ENCODE peak calls at places on chromosomes 3 and 15, in five cellular contexts. Z, B, O, L and K are unnamed samples.
A peak's percentile ranks its signal among the peaks of the same experiment; 100 is the strongest.

GRCh38 chr3:114121996-114122709 is 56.7 kb downstream of the DRD3 start:
- DNase-seq in Z (no peak), B (no peak), O (no peak), L (no peak), K (peak; percentile 3)

GRCh38 chr3:50138266-50139230 is 16.6 kb upstream of the SEMA3F start:
- DNase-seq in Z (no peak), B (no peak), O (peak; percentile 53), L (peak; percentile 85), K (peak; percentile 69)

GRCh38 chr15:70383856-70384255 is 286.1 kb upstream of the TLE3 start:
- DNase-seq in Z (no peak), B (no peak), O (no peak), L (no peak), K (no peak)

GRCh38 chr3:127628788-127629456 is at the start of gene PODXL2:
- DNase-seq in Z (peak; percentile 77), B (peak; percentile 55), O (peak; percentile 84), L (peak; percentile 69), K (peak; percentile 67)

GRCh38 chr15:51669381-51669780 is 11.9 kb upstream of the SCG3 start:
- DNase-seq in Z (no peak), B (no peak), O (no peak), L (no peak), K (no peak)

GRCh38 chr15:78840661-78841060 is 29.4 kb upstream of the ADAMTS7 start:
- DNase-seq in Z (peak; percentile 54), B (no peak), O (no peak), L (peak; percentile 40), K (no peak)

GRCh38 chr15:28140062-28140461 is 40.9 kb upstream of the OCA2 start:
- DNase-seq in Z (no peak), B (no peak), O (no peak), L (no peak), K (no peak)

GRCh38 chr3:177465243-177465642 is 268.0 kb upstream of the TBL1XR1 start:
- DNase-seq in Z (no peak), B (peak; percentile 59), O (peak; percentile 68), L (no peak), K (peak; percentile 27)

GRCh38 chr3:38653685-38654537 is 4.4 kb upstream of the SCN5A start:
- DNase-seq in Z (no peak), B (no peak), O (no peak), L (no peak), K (no peak)

GRCh38 chr3:35596611-35597010 is 42.7 kb upstream of the ARPP21 start:
- DNase-seq in Z (no peak), B (no peak), O (no peak), L (peak; percentile 4), K (no peak)

GRCh38 chr3:123270818-123271217 is 69.1 kb downstream of the SEC22A start:
- DNase-seq in Z (no peak), B (no peak), O (no peak), L (no peak), K (no peak)

GRCh38 chr3:190504354-190505125 is 9.3 kb upstream of the IL1RAP start:
- DNase-seq in Z (no peak), B (no peak), O (no peak), L (no peak), K (no peak)

GRCh38 chr15:67750371-67750770 is 74.9 kb upstream of the SKOR1 start:
- DNase-seq in Z (no peak), B (no peak), O (no peak), L (no peak), K (no peak)

GRCh38 chr3:177574232-177574856 is 377.1 kb upstream of the TBL1XR1 start:
- DNase-seq in Z (no peak), B (peak; percentile 61), O (peak; percentile 48), L (peak; percentile 44), K (no peak)

GRCh38 chr3:52831500-52832301 is 1.2 kb upstream of the ITIH4 start:
- DNase-seq in Z (no peak), B (peak; percentile 31), O (peak; percentile 71), L (peak; percentile 44), K (peak; percentile 20)

GRCh38 chr3:3015472-3016089 is 94.6 kb downstream of the IL5RA start:
- DNase-seq in Z (no peak), B (no peak), O (no peak), L (peak; percentile 67), K (no peak)

GRCh38 chr15:70492240-70493177 is 270.8 kb downstream of the UACA start:
- DNase-seq in Z (peak; percentile 81), B (peak; percentile 67), O (peak; percentile 78), L (no peak), K (peak; percentile 23)

GRCh38 chr15:67120839-67121540 is 55.6 kb downstream of the SMAD3 start:
- DNase-seq in Z (peak; percentile 90), B (peak; percentile 90), O (peak; percentile 97), L (peak; percentile 42), K (peak; percentile 96)

GRCh38 chr3:195254454-195255175 is 16.3 kb downstream of the XXYLT1 start:
- DNase-seq in Z (no peak), B (no peak), O (peak; percentile 44), L (no peak), K (no peak)

GRCh38 chr3:126888186-126888760 is 94.6 kb upstream of the PLXNA1 start:
- DNase-seq in Z (no peak), B (no peak), O (no peak), L (no peak), K (no peak)

GRCh38 chr3:128487813-128488635 is 5.0 kb downstream of the GATA2 start:
- DNase-seq in Z (peak; percentile 83), B (peak; percentile 67), O (peak; percentile 95), L (peak; percentile 86), K (peak; percentile 72)

GRCh38 chr3:112605285-112605684 is 35.7 kb downstream of the CCDC80 start:
- DNase-seq in Z (no peak), B (no peak), O (no peak), L (peak; percentile 24), K (peak; percentile 13)

GRCh38 chr15:67110958-67111864 is 45.8 kb downstream of the SMAD3 start:
- DNase-seq in Z (no peak), B (no peak), O (no peak), L (no peak), K (no peak)

GRCh38 chr3:183295211-183295610 is 42.2 kb downstream of the B3GNT5 start:
- DNase-seq in Z (no peak), B (no peak), O (no peak), L (no peak), K (peak; percentile 6)

GRCh38 chr3:61936344-61936937 is 375.1 kb downstream of the PTPRG start:
- DNase-seq in Z (no peak), B (no peak), O (peak; percentile 59), L (peak; percentile 39), K (peak; percentile 18)

DNA sequence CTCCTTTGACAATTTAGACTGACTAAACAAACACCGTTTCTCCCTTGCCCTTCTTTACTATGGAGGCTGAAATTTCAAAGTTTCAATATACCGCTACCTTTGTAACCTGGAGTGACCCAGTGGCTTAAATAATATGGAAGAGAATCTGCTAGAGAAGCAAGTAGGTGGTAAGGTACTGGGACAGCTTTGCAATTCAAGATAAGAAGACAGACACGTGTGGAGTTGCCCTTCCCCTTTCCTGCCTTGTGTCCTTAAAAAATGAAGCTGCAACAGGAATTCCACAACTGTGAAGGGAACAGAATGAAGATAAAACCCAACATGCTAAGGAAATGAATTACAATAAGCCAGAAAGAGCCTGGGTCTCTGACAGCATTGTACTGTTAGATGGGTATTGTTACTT is 26.4 kb downstream of the CBLB start:
- DNase-seq in Z (no peak), B (no peak), O (no peak), L (no peak), K (no peak)
- H3K4me1 ChIP-seq in Z (peaks cover 4% of the 10 kb centered on the region), B (peaks cover 88% of the 10 kb centered on the region), O (no peaks in the 10 kb centered on the region), L (peaks cover 24% of the 10 kb centered on the region), K (peaks cover 18% of the 10 kb centered on the region)

GRCh38 chr3:41202075-41202833 is 2.9 kb downstream of the CTNNB1 start:
- DNase-seq in Z (no peak), B (no peak), O (no peak), L (no peak), K (no peak)
- H3K4me1 ChIP-seq in Z (peaks cover 64% of the 10 kb centered on the region), B (peaks cover 67% of the 10 kb centered on the region), O (peaks cover 3% of the 10 kb centered on the region), L (peaks cover 6% of the 10 kb centered on the region), K (peaks cover 48% of the 10 kb centered on the region)

DNA sequence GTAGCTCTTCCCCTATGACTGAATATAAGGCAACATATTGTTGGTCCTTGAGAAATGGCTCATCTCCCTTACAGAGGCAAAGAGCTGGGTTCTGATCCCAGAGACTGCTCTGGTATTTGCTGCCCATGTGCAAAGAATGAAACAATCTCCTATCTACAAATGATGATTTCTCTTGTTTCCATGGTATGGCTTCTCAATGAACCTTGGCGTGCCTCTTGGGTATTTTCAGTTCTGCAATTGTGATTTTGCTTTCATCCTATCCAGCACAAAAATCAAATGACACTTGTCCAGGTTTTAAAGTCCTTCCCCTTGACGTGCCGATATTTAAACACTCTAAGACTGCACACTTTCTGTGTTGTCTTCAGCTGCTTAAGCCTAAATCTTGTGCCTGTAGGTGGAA is 109.8 kb upstream of the NR2F2 start:
- DNase-seq in Z (no peak), B (no peak), O (no peak), L (no peak), K (no peak)
- H3K4me1 ChIP-seq in Z (no peaks in the 10 kb centered on the region), B (peaks cover 5% of the 10 kb centered on the region), O (no peaks in the 10 kb centered on the region), L (peaks cover 17% of the 10 kb centered on the region), K (no peaks in the 10 kb centered on the region)

GRCh38 chr15:73965094-73965729 is 26.9 kb downstream of the STOML1 start:
- DNase-seq in Z (peak; percentile 58), B (no peak), O (no peak), L (no peak), K (no peak)

GRCh38 chr15:73964736-73965093 is 27.4 kb downstream of the STOML1 start:
- DNase-seq in Z (peak; percentile 88), B (peak; percentile 88), O (peak; percentile 92), L (peak; percentile 87), K (peak; percentile 81)

GRCh38 chr15:73959801-73960200 is 32.3 kb downstream of the STOML1 start:
- DNase-seq in Z (peak; percentile 6), B (no peak), O (no peak), L (no peak), K (no peak)

GRCh38 chr15:73965730-73966103 is 26.4 kb downstream of the STOML1 start:
- DNase-seq in Z (no peak), B (no peak), O (no peak), L (no peak), K (no peak)

GRCh38 chr15:73962409-73962808 is 29.7 kb downstream of the STOML1 start:
- DNase-seq in Z (no peak), B (no peak), O (no peak), L (no peak), K (no peak)
- H3K4me1 ChIP-seq in Z (peaks cover 16% of the 10 kb centered on the region), B (peaks cover 27% of the 10 kb centered on the region), O (no peaks in the 10 kb centered on the region), L (peaks cover 16% of the 10 kb centered on the region), K (no peaks in the 10 kb centered on the region)

GRCh38 chr15:72201346-72202029 is 3.9 kb upstream of the GRAMD2A start:
- DNase-seq in Z (no peak), B (no peak), O (no peak), L (no peak), K (no peak)

GRCh38 chr15:72203507-72203837 is 5.9 kb upstream of the GRAMD2A start:
- DNase-seq in Z (no peak), B (peak; percentile 68), O (peak; percentile 89), L (no peak), K (peak; percentile 99)

GRCh38 chr15:72202302-72202701 is 4.7 kb upstream of the GRAMD2A start:
- DNase-seq in Z (no peak), B (no peak), O (no peak), L (no peak), K (no peak)

GRCh38 chr15:72205273-72205672 is 7.7 kb upstream of the GRAMD2A start:
- DNase-seq in Z (no peak), B (no peak), O (no peak), L (no peak), K (no peak)

GRCh38 chr15:72202801-72203506 is 5.4 kb upstream of the GRAMD2A start:
- DNase-seq in Z (no peak), B (no peak), O (no peak), L (no peak), K (no peak)
- H3K4me1 ChIP-seq in Z (peaks cover 14% of the 10 kb centered on the region), B (peaks cover 40% of the 10 kb centered on the region), O (peaks cover 24% of the 10 kb centered on the region), L (no peaks in the 10 kb centered on the region), K (peaks cover 6% of the 10 kb centered on the region)